ENCODE peak calls at places on chromosomes 11 and 22, in four cellular contexts. J is H9, X is uterus, I is pancreas. K is an unnamed sample. For H3K9me3 and H3K4me1, the result is how much of the 10 kb centered on the place peaks cover.

GRCh38 chr22:20138417-20138738 is 6.8 kb downstream of the ZDHHC8 start:
- DNase-seq in X (no peak), J (no peak), I (no peak), K (no peak)

GRCh38 chr11:2317354-2318050 is 15.7 kb downstream of the TSPAN32 start:
- DNase-seq in I (no peak), X (no peak), J (no peak), K (no peak)

GRCh38 chr11:113533425-113533698 is 58.2 kb upstream of the DRD2 start:
- DNase-seq in I (no peak), X (no peak), J (no peak), K (no peak)

GRCh38 chr11:94179696-94180095 is 51.1 kb downstream of the PANX1 start:
- DNase-seq in X (no peak), I (no peak), J (no peak), K (no peak)

GRCh38 chr11:15198284-15198683 is 83.6 kb downstream of the INSC start:
- DNase-seq in X (no peak), I (no peak), J (no peak), K (no peak)

GRCh38 chr22:36252754-36253522 is at the start of gene APOL1:
- DNase-seq in I (no peak), X (peak), J (peak), K (peak)

GRCh38 chr22:44396021-44396726 is 83.4 kb upstream of the SHISAL1 start:
- DNase-seq in J (peak), I (no peak), X (peak), K (no peak)

GRCh38 chr11:27294654-27295053 is 68.4 kb downstream of the CCDC34 start:
- DNase-seq in J (no peak), I (no peak), X (no peak), K (no peak)

GRCh38 chr11:12218909-12219308 is 108.5 kb downstream of the MICAL2 start:
- DNase-seq in I (peak), J (no peak), X (no peak), K (no peak)

GRCh38 chr22:42760806-42761565 is 40.3 kb upstream of the A4GALT start:
- DNase-seq in J (no peak), I (no peak), X (no peak), K (no peak)

GRCh38 chr22:39913886-39914285 is 13.0 kb downstream of the GRAP2 start:
- DNase-seq in X (no peak), I (no peak), J (no peak), K (no peak)

GRCh38 chr11:94650756-94651155 is 83.6 kb downstream of the PIWIL4 start:
- DNase-seq in I (no peak), J (no peak), X (peak), K (peak)

GRCh38 chr22:47586038-47586437 is 823.6 kb downstream of the TBC1D22A start:
- DNase-seq in X (no peak), I (no peak), J (no peak), K (no peak)

GRCh38 chr11:123318623-123319022 is 111.4 kb upstream of the GRAMD1B start:
- DNase-seq in J (no peak), X (no peak), I (no peak), K (no peak)

GRCh38 chr11:34794696-34795095 is 121.5 kb downstream of the APIP start:
- DNase-seq in X (no peak), I (no peak), J (no peak), K (no peak)

GRCh38 chr11:34792814-34793241 is 123.4 kb downstream of the APIP start:
- DNase-seq in X (no peak), J (no peak), I (no peak), K (peak)

GRCh38 chr11:34792143-34792542 is 124.0 kb downstream of the APIP start:
- DNase-seq in I (no peak), X (no peak), J (peak), K (no peak)

GRCh38 chr11:34791725-34792124 is 124.5 kb downstream of the APIP start:
- DNase-seq in X (no peak), J (no peak), I (no peak), K (no peak)

GRCh38 chr11:34793666-34794065 is 122.5 kb downstream of the APIP start:
- DNase-seq in X (no peak), J (no peak), I (no peak), K (no peak)
- H3K9me3 ChIP-seq in X (under half), J (under half), I (under half), K (under half)

DNA sequence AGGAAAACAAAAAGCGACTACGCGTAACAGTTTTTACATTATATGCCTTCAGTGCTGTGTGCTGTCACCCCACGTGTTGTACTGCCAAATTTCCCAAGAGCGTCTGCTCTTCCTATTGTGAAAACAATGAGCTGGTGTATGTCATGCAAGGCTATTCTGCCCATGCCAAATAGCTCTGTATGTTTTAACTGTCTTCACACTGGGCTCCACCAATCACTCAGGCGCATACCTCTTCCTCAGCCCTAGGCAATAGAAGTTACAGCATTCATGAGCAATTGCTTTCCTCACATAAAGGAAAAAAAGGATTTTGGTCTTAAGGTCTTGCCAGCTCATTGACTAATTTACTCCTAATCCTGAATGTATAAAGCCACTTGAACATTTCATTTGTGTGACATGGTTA is 606.8 kb downstream of the NTM start:
- DNase-seq in J (peak), X (no peak), I (no peak), K (no peak)
- H3K4me1 ChIP-seq in J (under half), X (under half), I (under half), K (under half)

DNA sequence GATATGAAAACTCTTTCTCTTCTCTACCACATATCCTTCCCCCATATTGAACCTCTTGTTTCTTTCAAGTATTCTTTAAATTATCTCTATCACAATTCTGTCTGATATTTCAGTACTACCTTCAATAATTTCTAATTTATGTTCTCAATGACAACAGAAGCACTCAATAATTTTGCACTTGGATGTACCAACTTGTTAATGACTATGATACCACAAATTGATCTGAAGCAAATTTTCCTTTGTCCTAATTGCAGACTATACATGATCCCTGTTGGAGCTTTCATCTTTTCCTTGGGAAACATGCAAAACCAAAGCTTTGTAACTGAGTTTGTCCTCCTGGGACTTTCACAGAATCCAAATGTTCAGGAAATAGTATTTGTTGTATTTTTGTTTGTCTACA is at the start of gene OR4C15:
- DNase-seq in J (no peak), X (no peak), I (no peak), K (no peak)
- H3K9me3 ChIP-seq in J (half or more), X (under half), I (under half), K (under half)

GRCh38 chr11:104908186-104908531 is 9.9 kb upstream of the CASP12 start:
- DNase-seq in X (no peak), J (no peak), I (no peak), K (no peak)

GRCh38 chr11:104907521-104908185 is 9.4 kb upstream of the CASP12 start:
- DNase-seq in I (no peak), J (no peak), X (no peak), K (no peak)

GRCh38 chr11:104905271-104905670 is 7.0 kb upstream of the CASP12 start:
- DNase-seq in X (no peak), I (no peak), J (no peak), K (no peak)
- H3K4me1 ChIP-seq in X (under half), I (under half), J (under half), K (under half)

K was measured in thyroid gland.